ENCODE peak calls at places on chromosomes 6 and 20, in four cellular contexts. Q, S, L and R are unnamed samples.

GRCh38 chr6:90078513-90079289 is 184.4 kb downstream of the GJA10 start:
- DNase-seq in S (no peak), L (no peak), Q (no peak), R (no peak)

GRCh38 chr6:30073489-30074240 is 1.9 kb downstream of the RNF39 start:
- DNase-seq in Q (no peak), L (peak), S (peak), R (no peak)

GRCh38 chr20:23296841-23297701 is 53.5 kb upstream of the NXT1 start:
- DNase-seq in L (no peak), Q (peak), S (no peak), R (no peak)

GRCh38 chr6:135506270-135506997 is 8.9 kb upstream of the AHI1 start:
- DNase-seq in Q (no peak), L (peak), S (peak), R (peak)

GRCh38 chr6:37679539-37680476 is 17.9 kb downstream of the MDGA1 start:
- DNase-seq in L (no peak), Q (no peak), S (no peak), R (no peak)

GRCh38 chr6:12047304-12047703 is 35.2 kb downstream of the HIVEP1 start:
- DNase-seq in S (no peak), L (no peak), Q (no peak), R (no peak)

GRCh38 chr6:63451238-63451637 is 121.0 kb upstream of the LOC128125822 start:
- DNase-seq in Q (no peak), L (no peak), S (no peak), R (no peak)

GRCh38 chr20:63745424-63745805 is 5.8 kb downstream of the SLC2A4RG start:
- DNase-seq in L (no peak), S (no peak), Q (no peak), R (no peak)

GRCh38 chr6:7156666-7157278 is 49.0 kb downstream of the RREB1 start:
- DNase-seq in L (peak), Q (no peak), S (no peak), R (no peak)

GRCh38 chr6:31738048-31738979 is 1.5 kb upstream of the MSH5 start:
- DNase-seq in L (peak), S (peak), Q (peak), R (peak)

GRCh38 chr6:136410201-136411027 is 120.8 kb upstream of the BCLAF1 start:
- DNase-seq in S (no peak), Q (no peak), L (no peak), R (no peak)

GRCh38 chr6:31734703-31735500 is 1.4 kb downstream of the CLIC1 start:
- DNase-seq in Q (peak), L (peak), S (peak), R (peak)

GRCh38 chr6:167569879-167570278 is 245.0 kb downstream of the TTLL2 start:
- DNase-seq in S (no peak), L (no peak), Q (no peak), R (no peak)

GRCh38 chr6:146892613-146893401 is 294.0 kb downstream of the ADGB start:
- DNase-seq in L (peak), S (no peak), Q (no peak), R (peak)

GRCh38 chr6:160793652-160794051 is 91.6 kb downstream of the PLG start:
- DNase-seq in Q (no peak), L (no peak), S (no peak), R (no peak)

GRCh38 chr6:130033999-130034814 is 15.8 kb downstream of the L3MBTL3 start:
- DNase-seq in L (peak), Q (no peak), S (no peak), R (no peak)

GRCh38 chr20:43949741-43950618 is 35.3 kb downstream of the TOX2 start:
- DNase-seq in Q (peak), S (no peak), L (no peak), R (peak)

GRCh38 chr20:32641464-32641863 is 32.3 kb downstream of the C20orf203 start:
- DNase-seq in Q (no peak), S (no peak), L (no peak), R (no peak)

GRCh38 chr6:41682497-41682961 is 44.3 kb downstream of the MDFI start:
- DNase-seq in L (no peak), Q (no peak), S (no peak), R (no peak)

GRCh38 chr6:2266845-2267244 is 21.4 kb upstream of the GMDS start:
- DNase-seq in S (no peak), L (no peak), Q (no peak), R (no peak)

GRCh38 chr6:139801571-139802321 is 427.3 kb upstream of the CITED2 start:
- DNase-seq in L (no peak), S (no peak), Q (no peak), R (peak)

GRCh38 chr6:30171677-30172471 is 8.5 kb downstream of the TRIM15 start:
- DNase-seq in S (peak), L (no peak), Q (no peak), R (no peak)

GRCh38 chr20:31910071-31910803 is 39.8 kb downstream of the TTLL9 start:
- DNase-seq in L (no peak), Q (no peak), S (no peak), R (no peak)

GRCh38 chr6:168554472-168554871 is 113.5 kb downstream of the SMOC2 start:
- DNase-seq in L (no peak), Q (no peak), S (no peak), R (no peak)

GRCh38 chr20:13525225-13525940 is 113.3 kb downstream of the TASP1 start:
- DNase-seq in S (no peak), Q (peak), L (peak), R (no peak)

GRCh38 chr20:49969234-49969633 is 13.5 kb upstream of the SNAI1 start:
- DNase-seq in Q (no peak), L (peak), S (no peak), R (no peak)

GRCh38 chr6:15970517-15970916 is 158.4 kb upstream of the MYLIP start:
- DNase-seq in L (no peak), S (peak), Q (no peak), R (no peak)

GRCh38 chr6:17289491-17290106 is 8.4 kb downstream of the RBM24 start:
- DNase-seq in Q (peak), L (no peak), S (no peak), R (no peak)

GRCh38 chr6:6494677-6495076 is 93.8 kb upstream of the LY86 start:
- DNase-seq in S (no peak), L (peak), Q (no peak), R (peak)

GRCh38 chr20:9903048-9903651 is 64.3 kb upstream of the PAK5 start:
- DNase-seq in L (peak), Q (no peak), S (no peak), R (peak)

GRCh38 chr20:22619272-22619671 is 34.9 kb upstream of the FOXA2 start:
- DNase-seq in L (peak), Q (no peak), S (no peak), R (no peak)

GRCh38 chr6:155561262-155561970 is 105.8 kb upstream of the NOX3 start:
- DNase-seq in L (peak), S (no peak), Q (no peak), R (no peak)

GRCh38 chr6:50925981-50926380 is 107.3 kb downstream of the TFAP2B start:
- DNase-seq in L (no peak), Q (no peak), S (no peak), R (no peak)

GRCh38 chr20:6006603-6006949 is 47.3 kb downstream of the LRRN4 start:
- DNase-seq in L (no peak), Q (no peak), S (no peak), R (no peak)

GRCh38 chr20:35893942-35894341 is 60.4 kb downstream of the SCAND1 start:
- DNase-seq in S (no peak), L (no peak), Q (no peak), R (no peak)

GRCh38 chr20:61828891-61829290 is 236.8 kb downstream of the TAF4 start:
- DNase-seq in Q (no peak), L (no peak), S (no peak), R (no peak)

GRCh38 chr6:20056350-20056992 is 155.8 kb downstream of the MBOAT1 start:
- DNase-seq in Q (no peak), L (peak), S (peak), R (peak)